ENCODE peak calls at places on chromosomes 11 and 22, in eight cellular contexts. P is NT2/D1; I is neuronal stem cell; D is heart left ventricle; V is lung; H is HCT116; N is CD8-positive, alpha-beta memory T cell; G is K562. J is an unnamed sample. For H3K27me3, the result is how much of the 10 kb centered on the place peaks cover.

GRCh38 chr11:129155745-129156144 is 36.4 kb downstream of the ARHGAP32 start:
- DNase-seq in D (no peak), P (no peak), N (no peak), I (no peak), H (no peak), V (no peak), G (no peak), J (no peak)

GRCh38 chr11:111123463-111124398 is 121.8 kb upstream of the POU2AF2 start:
- DNase-seq in V (no peak), I (no peak), D (no peak), G (no peak), N (no peak), P (no peak), H (no peak), J (no peak)

GRCh38 chr11:128105511-128105910 is 481.8 kb downstream of the ETS1 start:
- DNase-seq in N (no peak), P (no peak), G (no peak), D (no peak), I (no peak), V (no peak), H (no peak), J (no peak)

GRCh38 chr11:6156628-6157367 is 13.3 kb downstream of the OR52B2 start:
- DNase-seq in G (no peak), N (no peak), V (no peak), I (no peak), D (no peak), H (no peak), P (peak), J (no peak)

GRCh38 chr11:112786196-112786595 is 175.0 kb upstream of the NCAM1 start:
- DNase-seq in N (no peak), P (no peak), I (no peak), V (no peak), H (no peak), D (no peak), G (no peak), J (no peak)

GRCh38 chr11:62104001-62104400 is 19.8 kb upstream of the INCENP start:
- DNase-seq in I (no peak), H (no peak), G (no peak), N (no peak), D (no peak), P (no peak), V (no peak), J (no peak)

GRCh38 chr11:23212829-23213228 is 352.6 kb upstream of the CCDC179 start:
- DNase-seq in D (no peak), I (no peak), V (no peak), P (no peak), G (no peak), H (no peak), N (no peak), J (no peak)

GRCh38 chr11:60485987-60486386 is 6.6 kb upstream of the MS4A12 start:
- DNase-seq in I (peak), D (no peak), N (no peak), V (peak), H (peak), P (peak), G (peak), J (no peak)

GRCh38 chr11:126816655-126817054 is 183.9 kb downstream of the KIRREL3 start:
- DNase-seq in P (peak), D (no peak), H (no peak), G (no peak), N (no peak), I (no peak), V (no peak), J (no peak)

GRCh38 chr11:18927550-18928322 is 11.5 kb downstream of the MRGPRX1 start:
- DNase-seq in V (no peak), N (no peak), P (no peak), I (no peak), D (no peak), G (no peak), H (no peak), J (no peak)

GRCh38 chr22:34866501-34867171 is 199.3 kb upstream of the ISX start:
- DNase-seq in G (no peak), N (no peak), V (no peak), D (no peak), I (no peak), P (no peak), H (no peak), J (no peak)

GRCh38 chr22:17057959-17058814 is 26.6 kb upstream of the IL17RA start:
- DNase-seq in I (peak), H (peak), D (peak), V (peak), G (peak), P (peak), N (peak), J (peak)

GRCh38 chr11:134466035-134466908 is 54.2 kb upstream of the B3GAT1 start:
- DNase-seq in V (no peak), P (no peak), D (no peak), N (no peak), I (peak), H (no peak), G (no peak), J (no peak)

GRCh38 chr22:46297151-46297819 is 615 bp downstream of the GTSE1 start:
- DNase-seq in D (no peak), H (no peak), V (no peak), I (no peak), G (peak), P (peak), N (no peak), J (no peak)

GRCh38 chr22:36069368-36069767 is 40.7 kb upstream of the RBFOX2 start:
- DNase-seq in N (no peak), P (no peak), D (no peak), H (no peak), V (no peak), I (no peak), G (no peak), J (peak)

GRCh38 chr11:85725510-85726258 is 39.7 kb upstream of the CCDC89 start:
- DNase-seq in P (no peak), I (no peak), V (no peak), H (peak), N (no peak), D (no peak), G (no peak), J (no peak)

GRCh38 chr11:36069576-36070214 is 125.8 kb downstream of the LDLRAD3 start:
- DNase-seq in P (peak), D (no peak), I (peak), V (no peak), G (no peak), N (no peak), H (no peak), J (no peak)

GRCh38 chr11:33542921-33543320 is 157.7 kb downstream of the C11orf91 start:
- DNase-seq in N (no peak), H (peak), G (peak), I (peak), P (peak), V (peak), D (peak), J (no peak)

GRCh38 chr22:38272373-38273134 is at the start of gene TMEM184B:
- DNase-seq in D (peak), I (peak), H (peak), V (peak), N (peak), P (no peak), G (peak), J (peak)

GRCh38 chr22:48803171-48803992 is 1024.3 kb downstream of the BRD1 start:
- DNase-seq in V (no peak), G (no peak), H (no peak), P (no peak), D (no peak), N (no peak), I (no peak), J (no peak)

GRCh38 chr11:117026593-117027330 is 71.5 kb downstream of the SIK3 start:
- DNase-seq in H (peak), V (no peak), N (no peak), G (no peak), D (no peak), P (no peak), I (no peak), J (no peak)

GRCh38 chr11:131522851-131523250 is 152.4 kb downstream of the NTM start:
- DNase-seq in I (no peak), V (no peak), G (no peak), D (no peak), N (no peak), H (no peak), P (no peak), J (no peak)

GRCh38 chr22:31948002-31948401 is 3.7 kb downstream of the YWHAH start:
- DNase-seq in P (no peak), I (no peak), N (no peak), G (no peak), H (no peak), V (no peak), D (no peak), J (peak)

GRCh38 chr22:50622723-50623327 is 5.1 kb downstream of the ARSA start:
- DNase-seq in H (peak), I (no peak), V (no peak), G (no peak), P (no peak), D (no peak), N (no peak), J (peak)

GRCh38 chr22:45709004-45709739 is 37.5 kb downstream of the ATXN10 start:
- DNase-seq in H (no peak), V (no peak), N (no peak), G (no peak), D (no peak), I (no peak), P (no peak), J (no peak)

GRCh38 chr11:7673724-7674434 is 579 bp upstream of the CYB5R2 start:
- DNase-seq in N (no peak), V (no peak), H (peak), I (peak), D (no peak), P (peak), G (peak), J (no peak)

DNA sequence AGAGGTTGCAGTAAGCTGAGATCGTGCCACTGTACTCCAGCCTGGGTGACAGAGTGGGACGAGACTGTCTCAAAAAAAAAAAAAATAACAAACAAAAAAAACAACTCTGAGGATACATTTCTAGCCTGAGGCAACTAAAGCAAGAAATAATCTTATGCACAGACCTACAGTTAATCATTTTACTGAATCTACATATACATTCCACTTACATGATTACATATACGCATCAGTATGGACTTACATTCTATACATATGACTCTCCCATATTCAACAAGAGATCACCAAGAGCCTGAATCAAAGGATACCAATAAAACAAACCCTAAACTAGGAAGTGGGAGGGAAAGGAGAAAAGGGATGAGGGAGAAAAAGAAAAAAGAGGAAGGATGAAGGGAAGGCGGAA is 1.1 kb downstream of the ALG8 start:
- DNase-seq in G (no peak), V (no peak), N (no peak), P (no peak), I (no peak), H (no peak), D (no peak), J (no peak)
- H3K4me3 ChIP-seq in G (peak), V (no peak), N (no peak), P (peak), I (peak), H (peak), D (no peak), J (no peak)

DNA sequence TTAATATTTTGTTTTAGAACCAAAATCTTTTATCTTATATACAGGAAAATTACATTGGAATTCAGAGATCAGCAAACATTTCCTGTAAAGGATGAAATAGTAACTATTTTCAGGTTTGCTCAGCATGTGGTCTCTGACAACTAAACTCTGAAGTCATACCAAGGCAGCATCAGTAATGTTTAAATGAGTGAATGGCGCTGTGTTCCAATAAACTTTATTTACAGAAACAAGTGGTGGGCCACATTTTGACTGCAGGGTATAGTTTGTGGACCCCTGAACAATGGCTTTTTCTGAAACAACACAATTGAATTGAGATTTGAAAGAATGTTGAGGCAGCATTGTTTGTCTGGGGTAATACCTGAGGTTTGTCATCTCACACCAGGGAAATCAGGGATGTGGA is 113.6 kb upstream of the VPREB1 start:
- DNase-seq in D (no peak), V (no peak), G (no peak), N (no peak), I (no peak), H (no peak), P (no peak), J (no peak)
- H3K27me3 ChIP-seq in D (under half), V (under half), G (half or more), N (under half), I (under half), H (under half), P (half or more), J (under half)

DNA sequence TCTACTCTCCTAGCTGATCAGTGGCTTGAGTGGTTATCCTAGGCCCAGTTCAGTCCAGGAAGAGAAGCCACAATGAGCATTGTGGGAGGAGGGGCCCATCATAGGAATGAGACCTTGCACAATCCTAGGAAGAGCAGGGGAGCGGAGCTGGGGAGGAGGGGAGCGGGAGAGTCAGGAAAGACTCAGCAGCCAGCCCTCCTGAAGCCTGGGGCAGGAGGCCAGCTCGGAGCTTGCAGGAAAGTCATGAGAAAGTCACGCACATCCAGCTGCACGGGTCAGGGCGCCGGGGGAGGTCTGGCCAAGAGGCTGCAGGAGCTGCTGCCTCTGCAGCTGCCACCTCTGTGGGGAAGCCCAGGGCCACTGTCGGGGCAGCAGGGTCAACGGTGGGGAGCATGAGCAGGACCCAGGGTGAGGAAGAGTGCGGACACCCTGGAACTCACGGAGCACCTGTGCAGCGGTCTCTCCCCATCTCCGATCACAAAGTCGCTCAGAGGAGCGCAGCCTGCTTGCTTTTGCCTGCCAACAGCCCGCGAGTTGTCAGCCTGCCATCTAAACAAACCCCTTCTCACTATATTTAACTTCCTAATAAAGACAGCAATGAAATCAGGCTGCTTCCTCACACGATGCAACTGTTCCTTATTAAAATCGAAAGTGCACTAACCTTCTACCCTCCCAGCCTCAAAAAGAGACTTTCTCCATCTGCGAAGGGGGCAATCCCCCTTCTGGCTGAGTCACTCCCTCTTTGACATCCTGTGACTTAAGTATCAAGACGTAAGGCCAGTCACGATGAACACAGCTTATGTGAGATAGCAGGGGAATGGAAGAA is 52.8 kb upstream of the RTL6 start:
- DNase-seq in H (no peak), D (no peak), N (no peak), I (no peak), P (no peak), G (no peak), V (peak), J (no peak)
- H3K4me3 ChIP-seq in H (no peak), D (peak), N (no peak), I (no peak), P (no peak), G (no peak), V (no peak), J (no peak)

DNA sequence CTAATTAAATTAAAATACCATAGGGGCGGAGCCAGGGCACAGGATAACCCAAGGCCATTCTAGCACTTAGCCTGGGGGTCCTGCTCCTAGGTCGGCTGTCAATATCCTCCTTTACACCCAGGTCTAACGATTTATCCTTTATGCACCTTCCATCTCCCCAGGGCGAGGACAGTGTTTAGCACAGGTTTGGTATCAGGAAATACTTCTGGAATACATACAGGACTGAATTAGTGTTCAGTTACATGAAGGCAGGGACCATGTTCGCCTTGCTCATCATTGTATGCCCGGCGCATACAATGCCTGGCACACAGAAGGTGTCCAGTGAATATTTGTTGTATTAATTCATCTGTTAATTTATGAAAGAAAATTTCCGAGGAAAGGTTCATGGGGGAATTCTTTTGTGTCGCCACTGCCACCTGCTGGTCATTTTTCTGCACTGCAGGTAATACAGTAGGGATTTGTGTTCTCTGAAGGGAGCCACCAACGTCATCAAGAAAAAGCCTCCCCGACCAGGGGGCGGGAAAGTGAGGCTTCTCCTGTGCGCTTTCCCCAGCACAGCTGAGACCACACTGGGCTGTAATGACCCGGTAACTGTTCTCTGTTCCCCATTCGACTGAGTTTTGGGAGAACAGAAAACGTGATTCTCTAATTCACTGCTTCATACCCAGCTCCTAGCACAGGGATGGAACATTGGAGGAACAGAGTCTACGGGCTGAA is 68.7 kb upstream of the ASPHD2 start:
- DNase-seq in G (peak), N (peak), D (peak), H (peak), I (peak), P (peak), V (peak), J (peak)
- H3K27me3 ChIP-seq in G (under half), N (under half), D (under half), H (under half), I (under half), P (under half), V (under half), J (under half)

GRCh38 chr11:70660889-70661197 is 262.5 kb downstream of the CTTN start:
- DNase-seq in G (no peak), N (no peak), P (no peak), H (no peak), V (no peak), D (no peak), I (no peak), J (no peak)

GRCh38 chr11:70662691-70663098 is 264.4 kb downstream of the CTTN start:
- DNase-seq in V (no peak), P (no peak), H (no peak), G (no peak), D (no peak), N (no peak), I (no peak), J (no peak)

GRCh38 chr11:70663815-70664214 is 265.5 kb downstream of the CTTN start:
- DNase-seq in G (no peak), V (no peak), N (no peak), D (no peak), I (no peak), H (no peak), P (no peak), J (no peak)

GRCh38 chr11:70660059-70660888 is 261.9 kb downstream of the CTTN start:
- DNase-seq in D (no peak), N (no peak), V (no peak), G (no peak), P (no peak), I (no peak), H (no peak), J (no peak)

GRCh38 chr11:70661763-70662501 is 263.6 kb downstream of the CTTN start:
- DNase-seq in V (no peak), P (peak), G (no peak), N (no peak), D (no peak), H (no peak), I (peak), J (no peak)
- H3K4me3 ChIP-seq in V (no peak), P (peak), G (no peak), N (no peak), D (peak), H (no peak), I (peak), J (no peak)

GRCh38 chr11:1400168-1401000 is 10.7 kb downstream of the BRSK2 start:
- DNase-seq in D (no peak), G (no peak), V (no peak), I (no peak), N (no peak), P (no peak), H (no peak), J (peak)
- H3K27me3 ChIP-seq in D (under half), G (under half), V (under half), I (under half), N (under half), P (under half), H (under half), J (under half)

GRCh38 chr22:27507066-27507715 is 294.4 kb downstream of the MN1 start:
- DNase-seq in N (no peak), D (no peak), G (no peak), H (no peak), V (no peak), P (no peak), I (no peak), J (no peak)

GRCh38 chr22:27504854-27505253 is 296.7 kb downstream of the MN1 start:
- DNase-seq in N (no peak), I (no peak), V (no peak), P (no peak), H (no peak), G (no peak), D (no peak), J (no peak)

GRCh38 chr22:27501191-27501936 is 300.2 kb downstream of the MN1 start:
- DNase-seq in V (no peak), I (no peak), P (no peak), N (no peak), G (no peak), D (no peak), H (no peak), J (no peak)

GRCh38 chr22:27502327-27502726 is 299.2 kb downstream of the MN1 start:
- DNase-seq in D (no peak), V (no peak), N (no peak), H (no peak), I (no peak), P (no peak), G (no peak), J (no peak)

DNA sequence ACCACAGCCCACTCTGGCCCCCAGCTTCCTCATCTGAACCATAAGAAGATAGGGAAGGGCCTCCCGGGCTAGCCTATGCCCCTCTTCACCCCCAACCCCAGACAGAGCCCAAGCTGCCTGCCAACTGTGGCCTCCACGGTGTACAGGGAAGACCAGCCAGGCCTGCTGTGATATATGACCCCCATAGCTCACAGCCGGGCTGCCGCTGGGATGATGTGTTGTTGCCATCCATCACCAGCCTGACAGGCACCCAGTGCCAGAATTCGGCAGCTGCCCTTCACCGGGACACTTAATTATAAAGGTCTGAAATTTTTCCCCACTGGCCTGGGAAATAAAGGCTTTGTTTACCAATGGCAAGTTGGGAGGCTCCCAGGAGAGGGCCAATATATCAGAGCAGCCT is 297.2 kb downstream of the MN1 start:
- DNase-seq in D (no peak), H (no peak), I (no peak), V (no peak), P (no peak), N (no peak), G (no peak), J (no peak)
- H3K4me3 ChIP-seq in D (no peak), H (no peak), I (no peak), V (no peak), P (no peak), N (no peak), G (no peak), J (no peak)

GRCh38 chr11:79439893-79440450 is 858 bp downstream of the TENM4 start:
- DNase-seq in I (peak), G (no peak), V (no peak), P (no peak), D (peak), N (no peak), H (no peak), J (peak)
- H3K27me3 ChIP-seq in I (under half), G (under half), V (under half), P (under half), D (half or more), N (under half), H (under half), J (under half)

J was measured in pancreas.